ENCODE peak calls at places on chromosomes 11 and 22, in seven cellular contexts. K is kidney, G is A549, X is HFFc6, H is heart right ventricle, J is pancreas, D is fibroblast of mammary gland. E is an unnamed sample.

GRCh38 chr22:23608583-23608982 is 23.5 kb downstream of the DRICH1 start:
- DNase-seq in X (no peak), J (no peak), D (no peak), G (no peak), H (no peak), K (no peak), E (no peak)

GRCh38 chr11:70019576-70020011 is 58.5 kb upstream of the ANO1 start:
- DNase-seq in H (peak), X (no peak), J (no peak), K (no peak), D (peak), G (no peak), E (peak)

GRCh38 chr11:67687986-67688385 is 13.6 kb upstream of the ALDH3B2 start:
- DNase-seq in H (no peak), K (no peak), X (no peak), G (no peak), J (no peak), D (no peak), E (no peak)

GRCh38 chr11:134418119-134418840 is 6.2 kb upstream of the B3GAT1 start:
- DNase-seq in X (no peak), G (peak), J (no peak), D (peak), K (no peak), H (no peak), E (no peak)

GRCh38 chr11:58524232-58525036 is 16.5 kb upstream of the OR5B21 start:
- DNase-seq in H (peak), J (peak), K (peak), D (peak), X (peak), G (peak), E (peak)

GRCh38 chr11:98434296-98434695 is 586.5 kb upstream of the CNTN5 start:
- DNase-seq in H (no peak), D (no peak), X (no peak), K (no peak), G (no peak), J (no peak), E (no peak)

GRCh38 chr22:41247703-41248102 is 7.0 kb upstream of the CHADL start:
- DNase-seq in K (no peak), G (no peak), D (no peak), J (no peak), H (peak), X (no peak), E (no peak)

GRCh38 chr11:106748059-106748458 is 270.2 kb downstream of the GUCY1A2 start:
- DNase-seq in X (no peak), H (no peak), K (no peak), D (no peak), J (no peak), G (no peak), E (no peak)

GRCh38 chr11:118485273-118485672 is 42.0 kb upstream of the TTC36 start:
- DNase-seq in J (no peak), G (no peak), H (no peak), D (no peak), X (no peak), K (no peak), E (no peak)

GRCh38 chr22:33811686-33812085 is 108.6 kb downstream of the LARGE1 start:
- DNase-seq in X (no peak), J (no peak), H (peak), G (no peak), K (peak), D (peak), E (no peak)

GRCh38 chr11:84227970-84228369 is 941.8 kb upstream of the CCDC90B start:
- DNase-seq in H (no peak), G (no peak), J (no peak), K (no peak), X (no peak), D (peak), E (no peak)

GRCh38 chr11:48055292-48056132 is 75.2 kb downstream of the PTPRJ start:
- DNase-seq in K (peak), G (no peak), X (no peak), J (no peak), D (peak), H (no peak), E (no peak)

GRCh38 chr11:116379185-116379828 is 393.5 kb downstream of the BUD13 start:
- DNase-seq in X (no peak), G (no peak), J (no peak), D (peak), K (no peak), H (peak), E (no peak)

GRCh38 chr11:13384837-13385417 is 78.1 kb downstream of the BTBD10 start:
- DNase-seq in K (no peak), G (peak), X (peak), J (no peak), H (peak), D (peak), E (no peak)

GRCh38 chr22:40247976-40248375 is 70.3 kb downstream of the TNRC6B start:
- DNase-seq in K (no peak), H (no peak), X (no peak), D (no peak), J (no peak), G (no peak), E (no peak)

GRCh38 chr11:77381749-77382693 is 80.5 kb upstream of the GDPD4 start:
- DNase-seq in H (no peak), G (no peak), J (no peak), X (peak), K (no peak), D (peak), E (no peak)

GRCh38 chr11:14148653-14149273 is 186.2 kb downstream of the SPON1 start:
- DNase-seq in G (peak), H (no peak), X (peak), J (no peak), K (no peak), D (peak), E (no peak)

GRCh38 chr22:44526431-44527115 is 28.5 kb upstream of the RTL6 start:
- DNase-seq in X (no peak), J (no peak), K (no peak), G (no peak), H (no peak), D (no peak), E (peak)

GRCh38 chr22:21632237-21632895 is at the start of gene CCDC116:
- DNase-seq in J (peak), G (peak), H (no peak), D (no peak), X (no peak), K (peak), E (no peak)

DNA sequence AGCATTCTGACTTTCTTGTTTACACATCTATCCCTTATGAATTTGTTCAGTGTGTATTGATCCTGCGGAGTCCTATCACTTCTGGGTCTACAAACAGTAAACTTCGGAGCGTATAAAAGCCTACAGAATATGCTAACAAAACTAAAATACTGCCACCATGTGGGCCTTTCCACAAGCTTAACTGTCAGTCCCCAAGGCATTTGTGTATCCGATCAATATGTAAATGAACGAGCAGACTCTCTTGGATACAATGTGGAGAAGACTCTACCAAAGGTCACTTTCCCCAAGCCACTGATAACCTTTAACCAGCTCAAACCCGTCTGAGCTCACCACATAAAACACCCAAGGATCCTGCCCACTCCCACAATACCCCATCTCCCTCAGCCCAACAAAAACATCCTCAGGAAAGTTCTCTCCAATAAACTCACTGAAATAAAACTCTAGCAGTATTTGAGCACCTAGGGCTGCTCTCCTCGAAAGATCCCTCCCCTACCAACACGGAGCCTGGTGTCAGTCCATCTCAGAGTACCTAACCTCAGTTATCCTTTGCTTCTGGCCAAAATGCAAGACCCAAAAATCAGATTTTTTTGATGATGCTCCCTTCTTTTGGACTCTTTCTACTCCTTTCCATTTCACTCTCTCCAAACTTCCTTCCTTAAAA is 17.8 kb downstream of the ADA2 start:
- DNase-seq in D (peak), H (no peak), X (no peak), K (peak), G (peak), J (no peak), E (no peak)
- TF ChIP-seq CTCF in D (peak), H (peak), X (peak), K (no peak), G (no peak), J (peak), E (no peak)

GRCh38 chr11:31264834-31265233 is 104.7 kb downstream of the DCDC1 start:
- DNase-seq in K (no peak), D (no peak), H (no peak), J (no peak), G (no peak), X (no peak), E (no peak)
- TF ChIP-seq CTCF in K (no peak), D (no peak), H (no peak), J (no peak), G (no peak), X (no peak), E (no peak)

GRCh38 chr11:811446-812245 is 1.9 kb downstream of the RPLP2 start:
- DNase-seq in D (peak), X (no peak), K (no peak), G (no peak), J (peak), H (no peak), E (no peak)
- TF ChIP-seq CTCF in D (peak), X (peak), K (no peak), G (no peak), J (no peak), H (no peak), E (no peak)

GRCh38 chr22:25765016-25765367 is 23.0 kb downstream of the MYO18B start:
- DNase-seq in K (no peak), X (no peak), H (no peak), G (no peak), D (no peak), J (no peak), E (no peak)

GRCh38 chr22:25763239-25763777 is 21.3 kb downstream of the MYO18B start:
- DNase-seq in H (no peak), J (no peak), X (no peak), D (peak), K (no peak), G (no peak), E (no peak)

GRCh38 chr22:25765801-25766200 is 23.8 kb downstream of the MYO18B start:
- DNase-seq in H (no peak), D (no peak), J (no peak), X (no peak), G (no peak), K (no peak), E (no peak)

GRCh38 chr22:25766418-25766817 is 24.4 kb downstream of the MYO18B start:
- DNase-seq in K (no peak), G (no peak), X (no peak), D (no peak), J (no peak), H (no peak), E (no peak)

GRCh38 chr22:25764270-25765015 is 22.5 kb downstream of the MYO18B start:
- DNase-seq in X (no peak), H (no peak), K (no peak), D (no peak), G (no peak), J (no peak), E (no peak)
- TF ChIP-seq CTCF in X (peak), H (no peak), K (no peak), D (peak), G (no peak), J (no peak), E (no peak)

GRCh38 chr11:62678770-62679696 is at the start of gene UBXN1:
- DNase-seq in H (peak), J (peak), X (peak), D (peak), K (peak), G (peak), E (peak)

GRCh38 chr11:62677160-62677559 is 1.7 kb downstream of the UBXN1 start:
- DNase-seq in J (no peak), K (no peak), G (no peak), D (no peak), X (no peak), H (no peak), E (no peak)

GRCh38 chr11:62676698-62677097 is 2.2 kb downstream of the UBXN1 start:
- DNase-seq in J (no peak), G (no peak), K (no peak), H (no peak), X (no peak), D (no peak), E (no peak)

GRCh38 chr11:62678433-62678769 is 472 bp downstream of the UBXN1 start:
- DNase-seq in G (no peak), D (no peak), J (no peak), X (no peak), H (no peak), K (no peak), E (no peak)

DNA sequence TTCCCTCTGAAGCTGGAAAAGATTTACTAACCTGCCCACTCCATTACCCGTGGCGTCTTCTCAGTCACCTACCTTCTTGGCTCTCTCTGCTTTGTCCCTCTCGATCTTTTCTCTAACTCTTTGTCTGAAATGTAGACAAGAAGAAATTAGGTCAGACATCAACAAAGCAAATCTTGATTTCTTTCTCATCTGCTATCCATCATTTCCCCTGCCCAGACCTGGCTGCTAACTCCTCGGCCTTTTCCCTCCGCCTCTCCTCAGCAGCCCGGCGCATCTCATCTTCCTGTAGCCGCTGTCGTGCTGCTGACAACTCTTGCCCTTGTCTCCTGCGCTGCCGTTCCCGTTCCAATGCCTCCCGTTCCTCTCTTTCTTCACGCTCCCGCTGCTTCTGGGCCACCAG is 1.2 kb downstream of the UBXN1 start:
- DNase-seq in D (no peak), J (no peak), H (no peak), G (no peak), K (no peak), X (no peak), E (no peak)
- TF ChIP-seq CTCF in D (no peak), J (no peak), H (no peak), G (no peak), K (no peak), X (no peak), E (no peak)

DNA sequence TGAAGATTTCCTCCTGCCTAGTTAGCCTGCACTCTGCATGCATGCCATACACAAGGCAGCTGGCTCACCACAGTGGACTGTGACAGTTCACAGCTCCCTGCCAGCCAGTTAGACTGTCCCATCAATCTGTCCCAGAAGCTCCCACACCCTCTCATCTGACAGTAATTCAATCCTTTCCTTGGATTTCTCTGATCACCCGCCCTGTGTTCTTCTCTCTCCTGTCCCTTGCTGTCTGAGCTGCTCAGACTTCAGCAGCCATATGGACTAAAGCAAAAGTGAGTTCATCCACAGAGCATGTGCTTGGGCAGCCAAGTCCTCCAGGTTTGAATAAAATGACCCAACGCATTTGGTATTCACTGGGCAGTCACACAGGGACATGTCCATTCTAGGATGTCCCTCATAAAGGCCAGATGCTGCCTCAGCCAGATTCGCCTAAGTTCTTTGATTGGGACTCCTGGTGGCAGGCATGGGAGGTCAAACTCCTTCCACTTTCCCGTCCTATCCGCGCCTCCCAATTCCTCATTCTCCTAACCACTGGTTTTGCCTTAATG is 54.5 kb upstream of the ZBTB44 start:
- DNase-seq in X (no peak), G (no peak), J (no peak), H (peak), K (no peak), D (no peak), E (no peak)
- TF ChIP-seq CTCF in X (no peak), G (no peak), J (no peak), H (no peak), K (no peak), D (no peak), E (no peak)

GRCh38 chr11:64151337-64151736 is 14.6 kb downstream of the MACROD1 start:
- DNase-seq in G (no peak), K (no peak), J (no peak), X (no peak), D (no peak), H (no peak), E (no peak)

GRCh38 chr11:64150051-64150450 is 15.9 kb downstream of the MACROD1 start:
- DNase-seq in K (no peak), G (no peak), J (peak), D (no peak), X (no peak), H (no peak), E (no peak)

GRCh38 chr11:64148200-64148916 is 17.6 kb downstream of the MACROD1 start:
- DNase-seq in G (peak), X (peak), H (peak), K (peak), J (peak), D (peak), E (peak)

GRCh38 chr11:64150481-64151239 is 15.3 kb downstream of the MACROD1 start:
- DNase-seq in K (no peak), J (peak), X (no peak), H (peak), G (no peak), D (no peak), E (no peak)

GRCh38 chr11:64148917-64149617 is 16.8 kb downstream of the MACROD1 start:
- DNase-seq in J (no peak), G (no peak), H (no peak), X (no peak), D (no peak), K (no peak), E (no peak)
- TF ChIP-seq CTCF in J (no peak), G (peak), H (no peak), X (peak), D (no peak), K (no peak), E (peak)

DNA sequence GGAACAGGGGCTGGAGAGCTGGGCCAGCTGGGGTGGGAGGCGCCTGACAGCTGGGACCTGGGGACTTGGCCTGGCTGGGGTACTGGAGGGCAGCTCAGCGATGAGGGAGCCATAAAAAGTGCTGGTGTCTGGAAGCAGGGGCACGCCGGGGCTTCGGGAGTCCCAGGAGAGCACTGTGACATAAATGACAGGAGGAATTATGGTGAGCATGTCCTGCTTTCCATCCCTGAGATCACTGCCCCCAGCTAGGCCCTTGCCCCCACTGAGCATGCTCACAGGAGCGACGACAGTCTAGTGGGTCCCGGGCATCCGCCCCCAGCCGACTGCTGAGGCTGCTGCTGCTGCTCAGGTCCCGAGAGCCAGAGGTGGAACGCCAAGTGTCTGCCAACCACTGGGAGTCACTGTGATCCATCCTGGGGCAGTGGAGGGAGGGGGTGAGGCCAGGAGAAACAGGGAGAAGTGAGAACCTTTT is 6.2 kb downstream of the ROBO4 start:
- DNase-seq in J (no peak), G (no peak), X (no peak), K (peak), D (no peak), H (no peak), E (no peak)
- TF ChIP-seq CTCF in J (no peak), G (no peak), X (no peak), K (no peak), D (no peak), H (no peak), E (no peak)